ENCODE peak calls at places on chromosomes 11 and 22, in six cellular contexts. Q is HFFc6, L is endothelial cell, U is cardiac fibroblast, P is epithelial cell of esophagus, B is AG09319. Y is an unnamed sample.

GRCh38 chr11:111570796-111571195 is 30.3 kb downstream of the LAYN start:
- DNase-seq in Q (peak), L (no peak), U (no peak), P (no peak), B (no peak), Y (no peak)

GRCh38 chr22:50112151-50113118 is 22.6 kb downstream of the MOV10L1 start:
- DNase-seq in Q (peak), L (peak), U (peak), P (peak), B (no peak), Y (peak)

GRCh38 chr22:23410411-23410810 is 169.7 kb downstream of the IGLL1 start:
- DNase-seq in Q (no peak), L (no peak), U (no peak), P (no peak), B (no peak), Y (no peak)

GRCh38 chr11:58046231-58046630 is 15.5 kb downstream of the OR6Q1 start:
- DNase-seq in Q (no peak), L (no peak), U (no peak), P (peak), B (no peak), Y (no peak)

GRCh38 chr11:73145986-73146575 is 4.0 kb upstream of the FCHSD2 start:
- DNase-seq in Q (no peak), L (no peak), U (no peak), P (no peak), B (no peak), Y (no peak)

GRCh38 chr11:26219506-26220117 is 112.3 kb upstream of the ANO3 start:
- DNase-seq in Q (no peak), L (no peak), U (peak), P (no peak), B (no peak), Y (no peak)

GRCh38 chr22:39175127-39176066 is 22.9 kb upstream of the CBX7 start:
- DNase-seq in Q (peak), L (peak), U (no peak), P (no peak), B (no peak), Y (peak)

GRCh38 chr22:24471570-24471969 is 23.6 kb upstream of the UPB1 start:
- DNase-seq in Q (no peak), L (no peak), U (peak), P (no peak), B (no peak), Y (no peak)

GRCh38 chr11:19441752-19442553 is 201.2 kb upstream of the E2F8 start:
- DNase-seq in Q (peak), L (no peak), U (peak), P (peak), B (peak), Y (peak)

GRCh38 chr11:114326776-114327175 is 30.6 kb downstream of the NNMT start:
- DNase-seq in Q (no peak), L (no peak), U (no peak), P (no peak), B (no peak), Y (no peak)

GRCh38 chr11:12845739-12846358 is 163.3 kb upstream of the RASSF10 start:
- DNase-seq in Q (peak), L (no peak), U (no peak), P (no peak), B (no peak), Y (peak)

GRCh38 chr22:27198518-27199035 is 541.2 kb downstream of the MIAT start:
- DNase-seq in Q (no peak), L (no peak), U (no peak), P (no peak), B (no peak), Y (no peak)

GRCh38 chr11:123364145-123364544 is 65.9 kb upstream of the GRAMD1B start:
- DNase-seq in Q (no peak), L (no peak), U (no peak), P (no peak), B (no peak), Y (no peak)

GRCh38 chr11:22753401-22753800 is 76.2 kb downstream of the SVIP start:
- DNase-seq in Q (no peak), L (no peak), U (no peak), P (no peak), B (no peak), Y (no peak)

DNA sequence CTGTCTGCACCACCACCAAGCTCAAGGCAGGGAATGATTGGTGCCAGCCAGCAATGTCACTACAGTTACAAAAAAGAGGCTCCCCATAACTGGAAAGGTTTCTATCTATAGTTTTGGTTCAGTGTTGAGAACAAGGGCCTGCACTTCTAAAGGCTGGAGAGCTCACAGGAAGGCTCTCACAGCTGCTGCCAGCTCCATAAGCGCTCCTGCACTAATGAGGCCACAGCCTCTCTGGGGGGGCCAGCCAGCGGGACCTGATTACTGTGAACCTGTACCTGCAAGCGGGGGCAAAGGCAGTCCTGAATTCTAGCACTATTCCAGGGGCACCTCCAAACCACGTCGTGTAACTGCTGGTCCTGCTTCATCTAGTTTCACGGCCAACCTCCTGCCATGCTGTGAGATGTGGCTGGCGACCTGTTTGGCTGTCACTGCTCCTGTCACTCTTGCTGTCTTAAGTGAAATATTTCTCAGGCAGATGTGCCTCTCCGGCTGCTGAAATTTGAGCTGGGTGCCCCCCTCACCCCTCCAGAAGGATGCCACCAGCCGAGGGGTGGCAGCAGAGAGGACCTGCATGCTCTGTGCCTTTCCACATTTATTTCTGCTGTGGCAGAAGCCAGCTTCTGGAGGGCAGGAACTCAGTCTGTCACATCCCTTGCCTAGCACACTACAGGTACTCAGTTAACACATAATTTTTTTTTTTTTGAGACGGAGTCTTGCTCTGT is 53.3 kb upstream of the ARFGAP3 start:
- DNase-seq in Q (no peak), L (no peak), U (no peak), P (no peak), B (no peak), Y (no peak)
- TF ChIP-seq CTCF in Q (no peak), L (no peak), U (no peak), P (no peak), B (no peak), Y (no peak)

GRCh38 chr22:35175392-35175791 is 81.9 kb upstream of the HMGXB4 start:
- DNase-seq in Q (no peak), L (no peak), U (no peak), P (no peak), B (no peak), Y (no peak)
- TF ChIP-seq CTCF in Q (no peak), L (no peak), U (no peak), P (no peak), B (no peak), Y (no peak)

GRCh38 chr11:61828629-61829407 is 718 bp downstream of the FADS2 start:
- DNase-seq in Q (no peak), L (peak), U (peak), P (peak), B (no peak), Y (peak)
- TF ChIP-seq CTCF in Q (peak), L (peak), U (peak), P (peak), B (peak), Y (peak)

DNA sequence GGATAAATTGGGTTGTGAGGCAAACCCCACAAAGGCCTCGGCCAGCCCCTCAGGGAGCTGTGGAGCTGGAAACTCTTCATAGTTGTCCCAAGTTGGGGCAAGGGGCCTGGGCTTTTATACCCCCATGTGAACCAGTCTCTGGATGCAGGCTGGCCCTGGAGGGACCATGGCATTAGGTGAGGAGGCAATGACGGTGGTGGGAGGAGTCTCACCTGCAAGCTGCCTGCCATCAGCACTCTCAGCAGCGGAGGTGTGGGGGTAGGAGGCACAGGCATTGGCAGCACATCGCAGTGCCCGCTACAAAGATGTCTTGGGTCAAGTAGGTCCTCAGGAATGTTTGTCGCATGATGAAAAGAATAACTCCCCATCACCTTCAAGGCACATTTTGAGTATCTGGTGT is 18.2 kb upstream of the TSKU start:
- DNase-seq in Q (no peak), L (no peak), U (no peak), P (no peak), B (no peak), Y (no peak)
- TF ChIP-seq CTCF in Q (no peak), L (no peak), U (no peak), P (no peak), B (no peak), Y (no peak)

GRCh38 chr11:6568191-6568918 is 35.1 kb downstream of the RRP8 start:
- DNase-seq in Q (peak), L (no peak), U (peak), P (peak), B (peak), Y (peak)
- TF ChIP-seq CTCF in Q (peak), L (no peak), U (no peak), P (no peak), B (no peak), Y (peak)

DNA sequence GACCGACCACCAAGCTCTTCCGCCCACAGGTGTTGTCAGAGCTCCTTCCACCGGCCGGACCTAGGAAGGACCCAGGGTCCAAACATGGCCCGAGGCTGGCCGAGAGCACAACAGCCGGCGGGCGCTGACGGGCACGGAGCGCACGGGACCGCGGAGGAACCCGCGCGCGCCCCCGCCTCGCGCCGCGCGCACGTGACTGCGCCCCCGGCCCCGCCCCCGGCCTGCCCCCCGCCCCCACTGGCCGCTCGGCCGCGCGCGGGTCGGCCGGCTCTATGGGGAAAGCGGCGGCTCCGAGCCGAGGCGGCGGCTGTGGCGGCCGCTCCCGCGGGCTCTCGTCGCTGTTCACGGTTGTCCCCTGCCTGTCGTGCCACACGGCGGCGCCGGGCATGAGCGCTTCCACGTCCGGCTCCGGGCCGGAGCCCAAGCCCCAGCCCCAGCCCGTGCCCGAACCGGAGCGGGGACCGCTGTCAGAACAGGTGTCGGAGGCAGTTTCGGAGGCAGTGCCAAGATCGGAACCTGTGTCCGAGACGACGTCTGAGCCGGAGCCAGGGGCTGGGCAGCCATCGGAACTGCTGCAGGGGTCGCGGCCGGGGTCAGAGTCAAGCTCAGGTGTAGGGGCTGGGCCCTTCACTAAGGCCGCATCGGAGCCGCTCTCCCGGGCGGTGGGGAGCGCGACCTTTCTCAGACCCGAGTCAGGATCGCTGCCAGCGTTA is at the start of gene OSBP2:
- DNase-seq in Q (no peak), L (peak), U (no peak), P (peak), B (no peak), Y (peak)
- TF ChIP-seq CTCF in Q (no peak), L (no peak), U (no peak), P (no peak), B (no peak), Y (no peak)

DNA sequence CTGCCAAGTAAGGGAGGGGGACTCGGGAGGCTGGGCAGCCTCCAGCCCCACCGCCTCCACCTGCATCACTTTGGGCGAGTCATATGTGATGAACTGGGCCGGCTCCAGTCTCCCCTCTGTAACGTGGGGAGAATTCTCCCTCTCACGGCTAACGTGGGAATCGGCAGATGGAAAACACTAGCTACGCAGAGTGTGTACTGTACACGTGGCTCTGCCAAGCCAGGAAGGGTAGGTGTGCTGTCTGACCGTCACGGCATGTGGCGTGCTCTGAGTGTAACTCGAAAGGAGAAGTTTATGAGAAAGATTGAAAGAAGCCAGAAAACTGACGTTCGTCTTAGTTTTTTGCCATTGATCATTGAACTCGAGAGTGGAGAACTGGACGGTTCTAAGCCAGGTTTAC is 13.7 kb downstream of the TRMU start:
- DNase-seq in Q (no peak), L (no peak), U (no peak), P (no peak), B (no peak), Y (no peak)
- TF ChIP-seq CTCF in Q (no peak), L (no peak), U (no peak), P (no peak), B (no peak), Y (no peak)

Y was measured in PC-3.